ENCODE peak calls at places on chromosomes 4 and X, in eight cellular contexts. S is lower lobe of right lung; H is psoas muscle; J is fibroblast of lung; W is SJSA1; Y is CD8-positive, alpha-beta memory T cell; M is endodermal cell; O is right cardiac atrium. I is an unnamed sample. For H3K4me1, the result is how much of the 10 kb centered on the place peaks cover.

GRCh38 chrX:18985186-18985435 is 1.2 kb upstream of the PHKA2 start:
- DNase-seq in J (no peak), M (no peak), S (no peak), W (no peak), H (no peak), O (no peak), Y (no peak), I (no peak)

GRCh38 chr4:67697860-67698655 is 2.9 kb downstream of the UBA6 start:
- DNase-seq in M (no peak), J (no peak), W (no peak), O (no peak), H (no peak), Y (no peak), S (no peak), I (no peak)

GRCh38 chr4:1210971-1211370 is 38.0 kb downstream of the CTBP1 start:
- DNase-seq in S (peak), H (peak), W (no peak), J (no peak), Y (no peak), M (no peak), O (peak), I (no peak)

GRCh38 chr4:4919926-4920325 is 60.5 kb downstream of the MSX1 start:
- DNase-seq in Y (no peak), O (no peak), J (no peak), H (peak), W (no peak), S (no peak), M (peak), I (no peak)

GRCh38 chr4:37425857-37426256 is 181.3 kb downstream of the NWD2 start:
- DNase-seq in Y (no peak), W (no peak), M (no peak), H (no peak), S (no peak), J (no peak), O (no peak), I (no peak)

GRCh38 chrX:7143076-7143475 is 4.4 kb upstream of the STS start:
- DNase-seq in O (no peak), J (no peak), S (no peak), M (no peak), H (no peak), W (no peak), Y (no peak), I (no peak)

GRCh38 chr4:38674206-38675144 is 10.5 kb downstream of the KLF3 start:
- DNase-seq in J (peak), Y (no peak), H (no peak), W (no peak), O (peak), M (peak), S (no peak), I (no peak)

GRCh38 chrX:70007946-70008345 is 41.8 kb downstream of the AWAT2 start:
- DNase-seq in J (no peak), Y (no peak), O (no peak), S (no peak), H (no peak), M (no peak), W (no peak), I (no peak)

GRCh38 chrX:15946783-15947550 is 92.4 kb upstream of the AP1S2 start:
- DNase-seq in M (peak), S (no peak), H (no peak), Y (no peak), J (peak), O (no peak), W (peak), I (no peak)

GRCh38 chrX:70254909-70255308 is 5.1 kb downstream of the P2RY4 start:
- DNase-seq in J (no peak), H (no peak), S (no peak), O (no peak), Y (no peak), W (no peak), M (no peak), I (no peak)

GRCh38 chrX:19543020-19543715 is 27.9 kb upstream of the MAP3K15 start:
- DNase-seq in W (no peak), H (no peak), O (no peak), M (no peak), Y (no peak), S (no peak), J (no peak), I (no peak)

GRCh38 chr4:186724048-186724860 is 598 bp upstream of the FAT1 start:
- DNase-seq in H (peak), O (peak), M (peak), Y (no peak), J (peak), S (peak), W (no peak), I (no peak)

GRCh38 chr4:58553679-58554078 is 1443.5 kb upstream of the IGFBP7 start:
- DNase-seq in M (no peak), J (no peak), W (no peak), O (no peak), S (no peak), H (no peak), Y (no peak), I (no peak)

GRCh38 chrX:33205321-33205720 is 6.0 kb downstream of the DMD start:
- DNase-seq in S (no peak), M (no peak), Y (no peak), W (no peak), O (no peak), J (no peak), H (no peak), I (no peak)
- H3K4me1 ChIP-seq in S (under half), M (under half), Y (under half), W (under half), O (under half), J (under half), H (under half), I (under half)

GRCh38 chr4:154534296-154534695 is 15.9 kb downstream of the PLRG1 start:
- DNase-seq in W (no peak), Y (no peak), O (no peak), M (no peak), H (no peak), S (no peak), J (no peak), I (no peak)
- H3K4me3 ChIP-seq in W (no peak), Y (no peak), O (no peak), M (no peak), H (no peak), S (no peak), J (no peak), I (no peak)

DNA sequence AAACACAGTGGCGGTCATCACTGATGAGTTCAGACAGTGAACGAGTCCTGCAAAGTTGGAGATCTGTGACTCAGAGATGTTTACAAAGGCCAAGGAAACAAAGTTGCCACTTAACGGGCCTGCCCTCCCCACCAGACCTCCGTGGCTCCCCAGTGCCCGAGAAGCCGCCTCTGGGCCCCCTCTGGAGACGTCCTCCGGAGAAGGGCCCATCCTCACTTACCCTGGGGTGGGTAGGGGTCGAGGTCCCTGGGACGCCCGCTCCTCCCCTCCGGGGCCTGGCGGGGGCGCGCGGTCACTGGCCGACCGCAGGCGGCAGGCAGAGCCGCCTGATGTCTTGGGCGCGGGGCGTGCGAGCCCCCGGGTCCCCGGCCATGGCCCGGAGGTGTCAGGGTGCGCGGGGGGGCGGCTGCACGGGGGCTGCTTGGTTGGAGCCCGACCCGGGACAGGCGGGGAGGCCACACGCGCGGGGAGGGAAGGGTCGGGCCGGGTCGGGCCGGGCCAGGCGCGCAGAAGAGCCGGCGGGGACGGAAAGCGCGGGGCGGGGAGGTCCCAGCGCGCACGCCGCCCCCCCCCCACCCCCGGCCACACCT is 590 bp downstream of the DHRSX start:
- DNase-seq in O (peak), W (peak), J (peak), M (peak), Y (no peak), H (peak), S (peak), I (peak)
- H3K4me1 ChIP-seq in O (under half), W (under half), J (under half), M (under half), Y (under half), H (under half), S (under half), I (under half)

DNA sequence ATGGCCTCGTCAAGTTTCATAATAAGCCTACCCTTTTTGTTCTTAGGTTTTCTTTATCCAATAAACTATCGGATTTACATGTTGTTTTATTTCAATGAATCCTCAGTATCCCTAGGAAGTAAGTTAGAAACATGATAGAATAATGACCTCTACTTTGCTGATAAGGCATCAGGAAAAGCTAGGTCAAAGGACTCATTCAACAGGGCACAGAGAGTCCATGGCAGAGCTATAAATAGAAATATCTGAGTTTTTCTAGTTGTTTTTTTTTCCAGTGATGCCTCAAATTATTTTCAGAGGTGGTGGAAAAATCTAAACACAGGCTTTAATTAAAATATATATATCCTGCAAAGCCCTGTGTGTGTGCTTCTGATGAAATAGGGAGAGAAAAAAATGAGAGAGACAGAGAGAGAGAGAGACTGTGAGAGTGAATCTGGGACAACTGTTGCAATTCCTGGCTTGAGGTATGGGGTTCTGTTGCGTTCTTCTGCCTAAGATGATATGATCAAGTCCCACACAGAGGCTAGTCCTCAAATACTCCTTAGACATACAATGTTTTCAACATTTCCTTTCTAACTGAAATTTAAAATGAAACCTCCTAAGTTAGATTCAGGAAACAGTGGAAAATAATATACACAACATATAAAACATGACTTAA is 139.9 kb downstream of the HDX start:
- DNase-seq in O (no peak), S (no peak), J (no peak), W (no peak), Y (no peak), M (no peak), H (no peak), I (no peak)
- H3K4me3 ChIP-seq in O (no peak), S (no peak), J (no peak), W (no peak), Y (no peak), M (no peak), H (no peak), I (no peak)

I was measured in effector memory CD4-positive, alpha-beta T cell.